ENCODE peak calls at places on chromosomes 7 and 10, in six cellular contexts. J is A549, B is K562, D is prostate gland, P is ovary, U is HCT116. N is an unnamed sample.

GRCh38 chr10:35192645-35193249 is 66.1 kb downstream of the CREM start:
- DNase-seq in D (no peak), U (no peak), P (no peak), B (no peak), J (no peak), N (no peak)

GRCh38 chr10:87723500-87723899 is 63.8 kb downstream of the PAPSS2 start:
- DNase-seq in P (no peak), B (no peak), D (no peak), U (no peak), J (no peak), N (no peak)

GRCh38 chr7:27181795-27182275 is 3.2 kb downstream of the HOXA11 start:
- DNase-seq in U (no peak), P (peak; percentile 19), J (no peak), B (no peak), D (no peak), N (no peak)

GRCh38 chr7:106064329-106064728 is 47.8 kb downstream of the SYPL1 start:
- DNase-seq in J (no peak), P (no peak), U (no peak), B (no peak), D (no peak), N (no peak)

GRCh38 chr7:105136221-105136620 is 122.2 kb downstream of the KMT2E start:
- DNase-seq in B (peak; percentile 41), U (peak; percentile 8), D (no peak), J (no peak), P (no peak), N (no peak)

GRCh38 chr7:142053988-142054387 is 57.5 kb upstream of the MGAM2 start:
- DNase-seq in D (no peak), J (no peak), P (no peak), U (no peak), B (no peak), N (no peak)

GRCh38 chr7:8637322-8637721 is 203.9 kb downstream of the NXPH1 start:
- DNase-seq in B (no peak), D (no peak), P (no peak), J (no peak), U (no peak), N (no peak)

GRCh38 chr10:60305394-60305892 is 84.2 kb downstream of the ANK3 start:
- DNase-seq in U (no peak), B (peak; percentile 47), D (no peak), J (no peak), P (no peak), N (no peak)

GRCh38 chr7:104548861-104549260 is 220.5 kb downstream of the LHFPL3 start:
- DNase-seq in P (no peak), D (no peak), B (no peak), J (no peak), U (peak; percentile 1), N (no peak)

GRCh38 chr10:79313320-79313719 is 33.9 kb upstream of the PPIF start:
- DNase-seq in U (no peak), J (no peak), P (no peak), D (no peak), B (no peak), N (no peak)

GRCh38 chr7:106779877-106780276 is 85.2 kb upstream of the PIK3CG start:
- DNase-seq in B (peak; percentile 54), U (peak; percentile 59), P (no peak), J (peak; percentile 25), D (no peak), N (peak; percentile 78)

GRCh38 chr10:73655257-73655989 is 406 bp downstream of the SYNPO2L start:
- DNase-seq in D (no peak), U (no peak), P (no peak), J (no peak), B (no peak), N (no peak)

GRCh38 chr10:15571570-15571969 is 148.2 kb downstream of the ITGA8 start:
- DNase-seq in U (no peak), B (no peak), J (no peak), D (no peak), P (peak; percentile 67), N (no peak)

GRCh38 chr10:133335238-133336122 is 1.2 kb downstream of the CALY start:
- DNase-seq in J (peak; percentile 63), B (peak; percentile 64), P (peak; percentile 81), D (no peak), U (no peak), N (peak; percentile 65)

GRCh38 chr10:80173441-80173840 is 31.9 kb downstream of the ANXA11 start:
- DNase-seq in B (no peak), U (no peak), J (no peak), P (no peak), D (peak; percentile 15), N (peak; percentile 48)

GRCh38 chr7:150811-151221 is 41.6 kb upstream of the FAM20C start:
- DNase-seq in J (no peak), B (no peak), D (no peak), U (no peak), P (peak; percentile 52), N (no peak)

GRCh38 chr7:19964198-19964597 is 190.8 kb upstream of the TMEM196 start:
- DNase-seq in U (no peak), P (no peak), D (no peak), B (no peak), J (no peak), N (no peak)

GRCh38 chr7:86962623-86963022 is 96.8 kb downstream of the ELAPOR2 start:
- DNase-seq in D (no peak), P (no peak), J (no peak), U (no peak), B (no peak), N (no peak)

GRCh38 chr10:1156616-1156886 is 100.4 kb downstream of the WDR37 start:
- DNase-seq in B (no peak), P (no peak), J (no peak), U (no peak), D (no peak), N (no peak)

GRCh38 chr10:95480102-95480900 is 80.9 kb downstream of the SORBS1 start:
- DNase-seq in D (no peak), B (no peak), J (no peak), P (no peak), U (no peak), N (no peak)

GRCh38 chr10:51876528-51876927 is 177.1 kb upstream of the CSTF2T start:
- DNase-seq in P (no peak), U (no peak), B (no peak), J (no peak), D (no peak), N (no peak)

GRCh38 chr10:51743146-51743545 is 43.8 kb upstream of the CSTF2T start:
- DNase-seq in U (no peak), B (no peak), D (no peak), P (no peak), J (no peak), N (no peak)

GRCh38 chr10:117936136-117936535 is 110.6 kb downstream of the RAB11FIP2 start:
- DNase-seq in J (no peak), P (no peak), D (no peak), B (no peak), U (no peak), N (no peak)

GRCh38 chr7:131031100-131031868 is 296.4 kb upstream of the MKLN1 start:
- DNase-seq in D (no peak), U (no peak), B (no peak), P (no peak), J (no peak), N (no peak)
- H3K27ac ChIP-seq in D (no peak overlapping the region), U (no peak overlapping the region), B (no peak overlapping the region), P (no peak overlapping the region), J (no peak overlapping the region), N (no peak overlapping the region)

GRCh38 chr7:158263964-158264748 is 323.5 kb downstream of the PTPRN2 start:
- DNase-seq in P (no peak), U (no peak), D (no peak), B (no peak), J (no peak), N (peak; percentile 78)
- H3K9me3 ChIP-seq in P (no peaks in the 10 kb centered on the region), U (peaks cover 4% of the 10 kb centered on the region), D (no peaks in the 10 kb centered on the region), B (peaks cover 9% of the 10 kb centered on the region), J (peaks cover 5% of the 10 kb centered on the region), N (no peaks in the 10 kb centered on the region)

GRCh38 chr7:31052841-31053601 is 913 bp downstream of the ADCYAP1R1 start:
- DNase-seq in D (no peak), B (no peak), U (no peak), P (no peak), J (no peak), N (no peak)

GRCh38 chr7:31049001-31049765 is 2.9 kb upstream of the ADCYAP1R1 start:
- DNase-seq in B (no peak), J (no peak), U (no peak), D (no peak), P (no peak), N (no peak)

GRCh38 chr7:31053986-31054385 is 1.9 kb downstream of the ADCYAP1R1 start:
- DNase-seq in D (no peak), P (no peak), U (no peak), J (no peak), B (no peak), N (no peak)

GRCh38 chr7:31052504-31052840 is 364 bp downstream of the ADCYAP1R1 start:
- DNase-seq in B (no peak), U (no peak), P (no peak), J (no peak), D (no peak), N (no peak)

GRCh38 chr7:31051598-31052503 is at the start of gene ADCYAP1R1:
- DNase-seq in P (no peak), J (no peak), D (no peak), B (no peak), U (no peak), N (no peak)
- TF ChIP-seq POLR2A in P (no peak), J (no peak), D (no peak), B (no peak), U (no peak), N (no peak)

GRCh38 chr10:6221971-6222751 is 19.4 kb downstream of the PFKFB3 start:
- DNase-seq in J (no peak), P (no peak), B (no peak), D (no peak), U (no peak), N (no peak)

GRCh38 chr10:6221192-6221940 is 18.6 kb downstream of the PFKFB3 start:
- DNase-seq in P (no peak), U (no peak), J (no peak), B (no peak), D (no peak), N (no peak)

GRCh38 chr10:6218692-6219493 is 16.2 kb downstream of the PFKFB3 start:
- DNase-seq in P (no peak), U (no peak), B (no peak), D (no peak), J (no peak), N (no peak)

GRCh38 chr10:6219494-6219836 is 16.7 kb downstream of the PFKFB3 start:
- DNase-seq in J (no peak), U (no peak), B (no peak), P (no peak), D (no peak), N (no peak)

DNA sequence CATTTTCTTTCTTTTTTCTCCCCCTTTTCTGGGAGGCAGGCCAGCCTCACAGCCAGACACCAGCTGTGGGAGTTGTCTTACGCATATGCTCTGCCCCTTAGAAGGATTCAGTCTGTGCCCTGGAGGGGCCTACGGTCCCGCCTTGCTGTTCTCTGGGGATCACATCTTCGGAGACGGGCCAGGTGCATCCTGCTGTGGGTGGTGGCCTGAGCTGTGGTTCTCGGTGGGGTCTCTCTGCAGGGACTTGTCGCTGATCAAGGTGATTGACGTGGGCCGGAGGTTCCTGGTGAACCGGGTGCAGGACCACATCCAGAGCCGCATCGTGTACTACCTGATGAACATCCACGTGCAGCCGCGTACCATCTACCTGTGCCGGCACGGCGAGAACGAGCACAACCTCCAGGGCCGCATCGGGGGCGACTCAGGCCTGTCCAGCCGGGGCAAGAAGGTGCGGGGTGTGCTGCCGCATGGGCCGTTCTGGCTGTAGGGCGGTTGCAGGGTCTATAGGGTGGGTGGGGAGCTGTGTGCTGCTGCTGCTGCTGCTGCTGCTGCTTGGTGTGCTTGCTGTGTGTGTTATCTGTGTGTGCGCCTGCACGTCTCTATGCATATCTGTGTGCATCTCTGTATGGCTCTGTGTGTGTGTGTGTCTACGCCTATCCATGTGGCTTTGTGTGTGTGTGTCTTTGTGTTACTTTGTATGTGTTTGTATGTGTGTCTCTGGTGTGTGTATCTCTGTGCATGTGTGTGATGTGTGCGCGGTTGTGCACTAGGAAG is 17.9 kb downstream of the PFKFB3 start:
- DNase-seq in B (no peak), J (no peak), P (no peak), D (no peak), U (no peak), N (peak; percentile 26)
- H3K27ac ChIP-seq in B (no peak overlapping the region), J (peak overlapping the region; percentile 69), P (no peak overlapping the region), D (no peak overlapping the region), U (peak overlapping the region; percentile 62), N (no peak overlapping the region)